ENCODE peak calls at places on chromosomes 6 and 20, in ten cellular contexts. K, A, R, I, E, C, G, V, J and N are unnamed samples.

GRCh38 chr6:161396539-161396938 is 122.7 kb upstream of the AGPAT4 start:
- DNase-seq in K (no peak), A (no peak), R (no peak), I (no peak), E (no peak), C (no peak), G (no peak), V (no peak), J (no peak), N (no peak)

GRCh38 chr20:41476013-41476441 is 109.4 kb upstream of the EMILIN3 start:
- DNase-seq in K (no peak), A (no peak), R (peak), I (peak), E (no peak), C (no peak), G (no peak), V (no peak), J (no peak), N (no peak)

GRCh38 chr6:136175873-136176272 is 74.2 kb downstream of the MTFR2 start:
- DNase-seq in K (no peak), A (no peak), R (no peak), I (no peak), E (no peak), C (no peak), G (no peak), V (no peak), J (no peak), N (no peak)

GRCh38 chr20:37856932-37857660 is 45.8 kb upstream of the VSTM2L start:
- DNase-seq in K (no peak), A (no peak), R (peak), I (peak), E (no peak), C (no peak), G (no peak), V (peak), J (no peak), N (no peak)

GRCh38 chr6:97978855-97979271 is 695.8 kb upstream of the MMS22L start:
- DNase-seq in K (peak), A (peak), R (no peak), I (peak), E (no peak), C (no peak), G (peak), V (no peak), J (peak), N (peak)

GRCh38 chr20:31576751-31577150 is 28.3 kb upstream of the ID1 start:
- DNase-seq in K (no peak), A (no peak), R (no peak), I (no peak), E (no peak), C (peak), G (no peak), V (no peak), J (no peak), N (no peak)

GRCh38 chr6:130575971-130576370 is 210.2 kb downstream of the TMEM200A start:
- DNase-seq in K (no peak), A (no peak), R (no peak), I (no peak), E (peak), C (no peak), G (peak), V (no peak), J (no peak), N (no peak)

GRCh38 chr6:137589067-137589848 is 95.1 kb upstream of the OLIG3 start:
- DNase-seq in K (peak), A (peak), R (peak), I (peak), E (peak), C (peak), G (peak), V (peak), J (peak), N (peak)

DNA sequence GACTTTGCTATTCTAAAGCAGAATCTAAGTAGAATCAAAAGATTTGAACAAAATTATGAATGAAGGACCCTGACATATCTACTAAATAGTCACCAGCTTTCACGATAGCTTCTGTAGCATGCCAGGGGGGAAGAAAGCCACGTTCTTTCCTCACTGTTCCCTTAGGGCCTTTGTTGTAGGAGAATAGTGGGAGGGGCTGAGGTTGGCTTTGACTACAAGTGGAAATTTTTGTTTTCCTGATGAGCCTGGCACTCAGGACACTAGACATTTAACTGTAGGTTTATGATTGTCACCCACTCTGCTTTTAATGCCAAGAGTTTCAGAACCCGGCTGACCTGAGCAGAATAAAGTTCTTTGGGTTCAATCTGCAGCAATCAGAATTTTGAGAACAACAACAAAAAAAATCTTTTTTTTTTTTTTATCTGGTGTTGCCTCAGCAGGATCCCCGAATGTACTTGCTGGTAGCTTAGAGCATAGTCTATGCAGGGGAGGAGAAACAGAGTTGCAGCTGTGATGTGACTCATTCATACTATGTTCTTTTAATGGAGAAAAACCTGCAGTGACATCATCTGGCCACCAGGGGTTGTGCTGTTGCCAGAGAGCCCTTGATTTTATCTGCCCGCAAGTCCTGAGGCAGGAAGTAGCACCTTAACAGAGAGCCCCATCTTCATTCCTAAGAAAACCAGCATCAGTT is 38.5 kb downstream of the TPD52L1 start:
- DNase-seq in K (peak), A (peak), R (peak), I (peak), E (peak), C (peak), G (peak), V (peak), J (peak), N (peak)
- H2AFZ ChIP-seq in K (no peak), A (peak), R (no peak), I (peak), E (no peak), C (peak), G (no peak), V (peak), J (no peak), N (no peak)

DNA sequence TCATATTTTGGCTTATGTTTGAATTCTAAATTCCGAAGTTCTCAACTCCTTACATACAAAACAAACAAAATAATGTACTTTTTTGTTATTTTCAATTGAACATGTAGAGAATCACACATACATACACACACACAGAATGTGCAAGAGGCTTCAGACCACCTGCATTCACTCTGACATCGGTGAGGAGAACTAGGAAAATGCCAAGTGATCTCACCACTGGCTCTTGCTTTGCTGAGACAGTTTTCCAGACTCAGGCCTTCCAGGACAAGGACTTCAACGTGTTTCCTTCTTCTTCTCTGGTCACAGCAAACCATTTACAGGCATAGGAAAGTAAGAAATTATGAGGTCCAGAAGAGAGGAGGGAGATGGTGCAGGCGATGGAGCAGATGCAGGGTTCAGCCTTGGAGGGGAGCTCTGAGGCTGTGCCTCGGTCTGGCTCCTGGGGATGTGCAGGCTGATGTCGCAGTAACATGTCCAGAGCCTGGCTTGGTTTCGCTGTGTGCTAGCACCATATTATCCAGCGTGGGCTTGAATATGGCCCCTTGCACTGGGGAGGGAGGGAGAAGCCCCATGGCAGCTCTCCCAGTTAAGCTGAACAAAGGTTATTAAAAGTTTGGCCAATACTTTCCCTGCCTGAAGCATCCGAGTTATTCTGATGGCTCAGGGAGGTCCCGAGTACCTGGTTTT is 93.3 kb downstream of the DACT2 start:
- DNase-seq in K (no peak), A (no peak), R (no peak), I (no peak), E (no peak), C (no peak), G (no peak), V (no peak), J (no peak), N (no peak)
- H3K9ac ChIP-seq in K (no peak), A (no peak), R (no peak), I (no peak), E (no peak), C (no peak), G (no peak), V (peak), J (no peak), N (no peak)

DNA sequence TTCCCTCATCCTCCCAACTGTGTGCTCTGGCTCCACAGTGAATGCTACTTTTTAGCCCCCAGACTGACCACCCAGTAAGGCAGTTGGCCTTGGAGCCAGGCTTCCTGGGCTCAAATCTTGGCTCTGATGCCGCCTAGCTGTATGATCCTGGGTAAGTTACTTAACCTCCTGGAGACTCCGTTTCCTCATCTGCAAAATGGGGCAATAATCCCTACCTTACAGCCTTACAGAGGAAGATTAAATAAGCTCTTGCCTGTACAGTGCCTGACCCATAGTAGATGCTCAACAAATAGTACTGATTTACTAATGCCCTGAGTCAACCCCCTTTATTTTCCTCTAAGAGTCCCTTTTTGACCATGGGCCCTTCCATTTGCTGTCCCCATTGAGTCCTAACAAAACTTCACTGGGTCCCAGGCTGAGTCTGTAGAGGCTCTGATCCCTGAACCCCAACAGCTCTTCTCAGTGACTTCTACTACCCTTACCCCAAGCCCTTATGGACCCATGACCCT is 31.2 kb downstream of the FOXP4 start:
- DNase-seq in K (no peak), A (no peak), R (no peak), I (no peak), E (no peak), C (no peak), G (no peak), V (no peak), J (no peak), N (no peak)
- H3K4me3 ChIP-seq in K (no peak), A (peak), R (no peak), I (peak), E (no peak), C (no peak), G (peak), V (no peak), J (no peak), N (no peak)

GRCh38 chr6:25695671-25696070 is 43.7 kb downstream of the SCGN start:
- DNase-seq in K (no peak), A (no peak), R (no peak), I (no peak), E (no peak), C (no peak), G (no peak), V (no peak), J (no peak), N (no peak)
- H2AFZ ChIP-seq in K (no peak), A (no peak), R (no peak), I (no peak), E (no peak), C (no peak), G (no peak), V (no peak), J (no peak), N (no peak)

GRCh38 chr6:85402922-85403321 is 47.0 kb upstream of the NT5E start:
- DNase-seq in K (no peak), A (no peak), R (no peak), I (no peak), E (no peak), C (no peak), G (no peak), V (no peak), J (no peak), N (no peak)

GRCh38 chr6:85405175-85405852 is 44.6 kb upstream of the NT5E start:
- DNase-seq in K (no peak), A (no peak), R (peak), I (peak), E (no peak), C (no peak), G (peak), V (no peak), J (no peak), N (no peak)

GRCh38 chr6:85405853-85406198 is 44.1 kb upstream of the NT5E start:
- DNase-seq in K (no peak), A (no peak), R (no peak), I (no peak), E (no peak), C (no peak), G (no peak), V (no peak), J (no peak), N (no peak)

GRCh38 chr6:85403331-85404015 is 46.4 kb upstream of the NT5E start:
- DNase-seq in K (no peak), A (no peak), R (peak), I (peak), E (peak), C (no peak), G (no peak), V (peak), J (no peak), N (no peak)

GRCh38 chr6:85404497-85405174 is 45.2 kb upstream of the NT5E start:
- DNase-seq in K (peak), A (no peak), R (peak), I (peak), E (no peak), C (no peak), G (peak), V (peak), J (no peak), N (no peak)
- H3K9ac ChIP-seq in K (peak), A (no peak), R (no peak), I (peak), E (no peak), C (no peak), G (peak), V (peak), J (no peak), N (no peak)

GRCh38 chr6:104940238-104940880 is 16.5 kb upstream of the LIN28B start:
- DNase-seq in K (no peak), A (peak), R (no peak), I (no peak), E (no peak), C (no peak), G (peak), V (peak), J (peak), N (no peak)
- H3K4me3 ChIP-seq in K (no peak), A (peak), R (no peak), I (no peak), E (no peak), C (no peak), G (peak), V (peak), J (peak), N (no peak)